ENCODE peak calls at places on chromosome 22, in seven cellular contexts. G is A549, K is IMR-90, L is GM12878, S is HepG2, Y is SK-N-SH, T is H1. Q is an unnamed sample.

GRCh38 chr22:31218565-31219262 is 6.6 kb downstream of the LIMK2 start:
- DNase-seq in G (no peak), S (no peak), T (no peak), K (no peak), L (no peak), Y (no peak), Q (no peak)

GRCh38 chr22:29352778-29353177 is 35.6 kb downstream of the AP1B1 start:
- DNase-seq in G (no peak), L (no peak), S (no peak), K (no peak), T (no peak), Y (no peak), Q (no peak)

GRCh38 chr22:29524440-29525191 is 28.9 kb downstream of the THOC5 start:
- DNase-seq in G (peak; percentile 28), L (no peak), K (peak; percentile 13), S (peak; percentile 46), Y (peak; percentile 29), T (peak; percentile 56), Q (peak; percentile 26)

GRCh38 chr22:25896098-25896497 is 154.1 kb downstream of the MYO18B start:
- DNase-seq in T (no peak), K (no peak), Y (no peak), S (peak; percentile 9), L (no peak), G (no peak), Q (peak; percentile 9)

GRCh38 chr22:17412232-17412631 is 43.0 kb downstream of the CECR2 start:
- DNase-seq in S (no peak), L (no peak), T (no peak), G (no peak), K (no peak), Y (no peak), Q (no peak)

GRCh38 chr22:36807627-36808026 is 9.2 kb downstream of the PVALB start:
- DNase-seq in T (no peak), K (no peak), S (no peak), L (no peak), Y (no peak), G (no peak), Q (no peak)

GRCh38 chr22:39913886-39914285 is 13.0 kb downstream of the GRAP2 start:
- DNase-seq in S (no peak), T (no peak), L (no peak), Y (peak; percentile 21), K (no peak), G (no peak), Q (no peak)

GRCh38 chr22:31838917-31839316 is 85.1 kb downstream of the DEPDC5 start:
- DNase-seq in S (no peak), L (no peak), G (no peak), K (no peak), T (no peak), Y (no peak), Q (no peak)

GRCh38 chr22:30422481-30423295 is 2.9 kb upstream of the MTFP1 start:
- DNase-seq in G (peak; percentile 75), T (peak; percentile 76), K (peak; percentile 95), S (peak; percentile 81), Y (no peak), L (no peak), Q (peak; percentile 40)

GRCh38 chr22:31361743-31362142 is 15.6 kb upstream of the PATZ1 start:
- DNase-seq in L (no peak), G (no peak), S (no peak), K (no peak), T (no peak), Y (no peak), Q (no peak)

GRCh38 chr22:50306753-50307749 is at the start of gene PLXNB2:
- DNase-seq in K (peak; percentile 80), Y (peak; percentile 96), G (peak; percentile 40), S (peak; percentile 68), T (peak; percentile 78), L (no peak), Q (peak; percentile 85)

GRCh38 chr22:32695451-32695891 is 106.0 kb upstream of the TIMP3 start:
- DNase-seq in S (peak; percentile 87), K (peak; percentile 95), T (no peak), L (no peak), Y (no peak), G (peak; percentile 44), Q (no peak)

GRCh38 chr22:19022755-19023154 is 86.7 kb upstream of the PRODH start:
- DNase-seq in L (no peak), K (no peak), T (no peak), S (no peak), G (no peak), Y (peak; percentile 30), Q (peak; percentile 39)

GRCh38 chr22:17777005-17777716 is 2.9 kb upstream of the BID start:
- DNase-seq in Y (no peak), G (no peak), T (no peak), S (peak; percentile 53), K (no peak), L (peak; percentile 87), Q (peak; percentile 63)

GRCh38 chr22:22553735-22554134 is 5.3 kb downstream of the PRAME start:
- DNase-seq in G (no peak), Y (no peak), K (no peak), S (no peak), L (no peak), T (no peak), Q (peak; percentile 69)
- TF ChIP-seq RFX5 in G (no peak), Y (no peak), K (no peak), S (no peak), L (no peak), T (no peak), Q (no peak)

GRCh38 chr22:38424525-38425080 is 30.4 kb downstream of the KCNJ4 start:
- DNase-seq in L (no peak), G (no peak), S (no peak), K (no peak), Y (no peak), T (no peak), Q (no peak)
- TF ChIP-seq RFX5 in L (no peak), G (no peak), S (no peak), K (no peak), Y (no peak), T (no peak), Q (no peak)

GRCh38 chr22:45537734-45538181 is 35.1 kb downstream of the FBLN1 start:
- DNase-seq in K (peak; percentile 84), T (no peak), L (no peak), G (no peak), Y (peak; percentile 66), S (no peak), Q (no peak)
- TF ChIP-seq RFX5 in K (no peak), T (no peak), L (no peak), G (no peak), Y (no peak), S (no peak), Q (no peak)

DNA sequence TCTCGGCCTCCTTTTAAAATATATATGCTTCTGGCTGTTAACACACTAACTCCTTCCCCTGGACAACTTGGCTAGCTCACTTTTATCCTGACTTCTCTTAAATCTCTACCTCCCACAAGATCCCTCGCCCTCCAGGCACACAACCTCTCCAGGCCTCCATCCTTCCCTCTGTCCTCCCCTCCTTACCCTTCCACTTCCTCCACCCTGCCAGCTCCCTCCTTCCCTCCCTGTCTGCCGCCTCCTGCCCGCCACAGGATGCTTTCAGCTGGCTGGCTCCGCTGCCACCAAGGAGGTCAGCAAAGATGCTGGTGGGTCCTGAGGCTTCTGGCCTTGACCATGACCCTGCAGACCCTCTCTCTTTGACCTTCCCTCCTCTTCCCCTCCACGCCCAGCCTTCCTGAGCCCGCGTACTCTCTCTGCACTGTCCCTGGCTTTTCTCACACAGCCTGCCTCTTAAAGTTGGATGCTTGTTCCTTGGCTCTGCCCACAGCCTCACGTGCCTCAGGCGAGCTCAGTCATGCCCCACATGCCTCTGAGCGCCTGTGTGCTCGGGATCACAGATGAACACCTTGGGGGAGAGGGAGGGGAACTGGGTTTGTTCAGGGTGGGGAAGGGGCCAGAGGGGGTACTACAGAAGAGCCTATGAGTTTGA is 6.7 kb downstream of the NFAM1 start:
- DNase-seq in S (no peak), G (no peak), K (no peak), L (no peak), Y (no peak), T (no peak), Q (no peak)
- TF ChIP-seq RFX5 in S (no peak), G (no peak), K (no peak), L (no peak), Y (no peak), T (no peak), Q (no peak)

GRCh38 chr22:33829549-33830280 is 90.6 kb downstream of the LARGE1 start:
- DNase-seq in Y (peak; percentile 18), T (no peak), L (no peak), G (no peak), K (no peak), S (no peak), Q (no peak)
- TF ChIP-seq RFX5 in Y (no peak), T (no peak), L (no peak), G (no peak), K (no peak), S (no peak), Q (no peak)

GRCh38 chr22:24190566-24191208 is 9.4 kb downstream of the SUSD2 start:
- DNase-seq in T (no peak), L (no peak), K (no peak), G (no peak), Y (peak; percentile 34), S (no peak), Q (no peak)
- TF ChIP-seq RFX5 in T (no peak), L (no peak), K (no peak), G (no peak), Y (no peak), S (no peak), Q (no peak)

GRCh38 chr22:38291201-38291777 is 18.5 kb upstream of the TMEM184B start:
- DNase-seq in K (no peak), L (no peak), S (no peak), Y (no peak), G (no peak), T (no peak), Q (no peak)
- TF ChIP-seq RFX5 in K (no peak), L (no peak), S (no peak), Y (no peak), G (no peak), T (no peak), Q (no peak)

GRCh38 chr22:43881091-43882061 is 10.4 kb downstream of the PNPLA5 start:
- DNase-seq in G (no peak), Y (no peak), T (no peak), L (no peak), S (no peak), K (no peak), Q (no peak)

GRCh38 chr22:43880743-43881055 is 11.1 kb downstream of the PNPLA5 start:
- DNase-seq in G (no peak), Y (no peak), K (no peak), T (no peak), L (no peak), S (no peak), Q (no peak)

GRCh38 chr22:43883012-43883661 is 8.7 kb downstream of the PNPLA5 start:
- DNase-seq in Y (peak; percentile 74), K (peak; percentile 81), S (peak; percentile 77), L (no peak), T (peak; percentile 84), G (peak; percentile 67), Q (peak; percentile 76)

GRCh38 chr22:43883719-43884415 is 7.9 kb downstream of the PNPLA5 start:
- DNase-seq in S (no peak), G (no peak), Y (no peak), T (no peak), L (no peak), K (no peak), Q (no peak)

GRCh38 chr22:43882122-43882767 is 9.6 kb downstream of the PNPLA5 start:
- DNase-seq in L (no peak), Y (no peak), T (no peak), S (no peak), K (no peak), G (no peak), Q (no peak)
- TF ChIP-seq RFX5 in L (no peak), Y (no peak), T (no peak), S (no peak), K (no peak), G (no peak), Q (no peak)

Q was measured in K562.